ENCODE peak calls at places on chromosomes 16 and 17, in nine cellular contexts. One of them, this sample, is unnamed.

GRCh38 chr17:1037238-1037879 is 40.4 kb downstream of the TIMM22 start:
- DNase-seq in adrenal gland: no peak
- DNase-seq in nucleus accumbens: no peak
- DNase-seq in left cardiac atrium: no peak
- DNase-seq in T1000: no peak
- DNase-seq in amygdala: no peak
- DNase-seq in NCI-H1694: no peak
- DNase-seq in heart right ventricle: no peak
- DNase-seq in head of caudate nucleus: no peak
- DNase-seq in this sample: no peak

GRCh38 chr16:49468611-49469322 is 95.2 kb downstream of the C16orf78 start:
- DNase-seq in nucleus accumbens: no peak
- DNase-seq in amygdala: no peak
- DNase-seq in T1000: no peak
- DNase-seq in adrenal gland: peak; percentile 25
- DNase-seq in NCI-H1694: no peak
- DNase-seq in heart right ventricle: no peak
- DNase-seq in head of caudate nucleus: no peak
- DNase-seq in left cardiac atrium: no peak
- DNase-seq in this sample: no peak

GRCh38 chr17:72890711-72891110 is 201.8 kb downstream of the SLC39A11 start:
- DNase-seq in NCI-H1694: no peak
- DNase-seq in nucleus accumbens: no peak
- DNase-seq in T1000: no peak
- DNase-seq in head of caudate nucleus: no peak
- DNase-seq in adrenal gland: no peak
- DNase-seq in left cardiac atrium: no peak
- DNase-seq in amygdala: no peak
- DNase-seq in heart right ventricle: no peak
- DNase-seq in this sample: no peak

GRCh38 chr17:80870401-80870800 is 121.2 kb upstream of the CHMP6 start:
- DNase-seq in head of caudate nucleus: no peak
- DNase-seq in T1000: no peak
- DNase-seq in left cardiac atrium: no peak
- DNase-seq in NCI-H1694: no peak
- DNase-seq in adrenal gland: no peak
- DNase-seq in heart right ventricle: no peak
- DNase-seq in nucleus accumbens: no peak
- DNase-seq in amygdala: no peak
- DNase-seq in this sample: no peak

GRCh38 chr16:11636172-11636721 is 32.0 kb upstream of the SNN start:
- DNase-seq in T1000: no peak
- DNase-seq in heart right ventricle: no peak
- DNase-seq in nucleus accumbens: no peak
- DNase-seq in adrenal gland: no peak
- DNase-seq in head of caudate nucleus: no peak
- DNase-seq in NCI-H1694: no peak
- DNase-seq in left cardiac atrium: no peak
- DNase-seq in amygdala: no peak
- DNase-seq in this sample: no peak

GRCh38 chr17:34858941-34859562 is 102.2 kb downstream of the CCT6B start:
- DNase-seq in head of caudate nucleus: no peak
- DNase-seq in heart right ventricle: no peak
- DNase-seq in NCI-H1694: peak; percentile 63
- DNase-seq in nucleus accumbens: no peak
- DNase-seq in amygdala: no peak
- DNase-seq in T1000: no peak
- DNase-seq in adrenal gland: no peak
- DNase-seq in left cardiac atrium: no peak
- DNase-seq in this sample: no peak

GRCh38 chr17:61338000-61338864 is 61.4 kb upstream of the TBX2 start:
- DNase-seq in head of caudate nucleus: no peak
- DNase-seq in adrenal gland: no peak
- DNase-seq in heart right ventricle: no peak
- DNase-seq in left cardiac atrium: peak; percentile 48
- DNase-seq in amygdala: no peak
- DNase-seq in NCI-H1694: no peak
- DNase-seq in T1000: peak; percentile 93
- DNase-seq in nucleus accumbens: no peak
- DNase-seq in this sample: no peak

GRCh38 chr16:25151996-25152395 is 40.5 kb downstream of the LCMT1 start:
- DNase-seq in T1000: no peak
- DNase-seq in heart right ventricle: no peak
- DNase-seq in adrenal gland: no peak
- DNase-seq in head of caudate nucleus: no peak
- DNase-seq in NCI-H1694: no peak
- DNase-seq in left cardiac atrium: no peak
- DNase-seq in amygdala: no peak
- DNase-seq in nucleus accumbens: no peak
- DNase-seq in this sample: no peak

GRCh38 chr17:48052956-48053757 is 5.0 kb downstream of the NFE2L1 start:
- DNase-seq in amygdala: peak; percentile 26
- DNase-seq in T1000: peak; percentile 27
- DNase-seq in NCI-H1694: no peak
- DNase-seq in heart right ventricle: peak; percentile 91
- DNase-seq in head of caudate nucleus: no peak
- DNase-seq in adrenal gland: peak; percentile 96
- DNase-seq in left cardiac atrium: peak; percentile 85
- DNase-seq in nucleus accumbens: peak; percentile 21
- DNase-seq in this sample: peak; percentile 49

GRCh38 chr16:89330177-89330856 is 112.8 kb downstream of the ZNF778 start:
- DNase-seq in T1000: no peak
- DNase-seq in adrenal gland: no peak
- DNase-seq in head of caudate nucleus: no peak
- DNase-seq in nucleus accumbens: no peak
- DNase-seq in heart right ventricle: no peak
- DNase-seq in NCI-H1694: no peak
- DNase-seq in amygdala: no peak
- DNase-seq in left cardiac atrium: peak; percentile 49
- DNase-seq in this sample: no peak

GRCh38 chr16:88264641-88265285 is 118.0 kb upstream of the ZNF469 start:
- DNase-seq in adrenal gland: peak; percentile 98
- DNase-seq in T1000: peak; percentile 75
- DNase-seq in amygdala: no peak
- DNase-seq in heart right ventricle: peak; percentile 93
- DNase-seq in head of caudate nucleus: peak; percentile 43
- DNase-seq in NCI-H1694: no peak
- DNase-seq in left cardiac atrium: peak; percentile 98
- DNase-seq in nucleus accumbens: no peak
- DNase-seq in this sample: peak; percentile 46

GRCh38 chr16:89189358-89190025 is 10.8 kb downstream of the SLC22A31 start:
- DNase-seq in adrenal gland: no peak
- DNase-seq in nucleus accumbens: no peak
- DNase-seq in left cardiac atrium: peak; percentile 9
- DNase-seq in T1000: no peak
- DNase-seq in head of caudate nucleus: no peak
- DNase-seq in amygdala: no peak
- DNase-seq in heart right ventricle: no peak
- DNase-seq in NCI-H1694: no peak
- DNase-seq in this sample: no peak

GRCh38 chr16:50293041-50293783 is 26.9 kb downstream of the ADCY7 start:
- DNase-seq in amygdala: no peak
- DNase-seq in left cardiac atrium: peak; percentile 1
- DNase-seq in NCI-H1694: no peak
- DNase-seq in head of caudate nucleus: no peak
- DNase-seq in T1000: no peak
- DNase-seq in nucleus accumbens: no peak
- DNase-seq in heart right ventricle: no peak
- DNase-seq in adrenal gland: no peak
- DNase-seq in this sample: no peak

GRCh38 chr17:58060596-58061191 is 22.5 kb upstream of the DYNLL2 start:
- DNase-seq in heart right ventricle: peak; percentile 68
- DNase-seq in NCI-H1694: peak; percentile 79
- DNase-seq in adrenal gland: peak; percentile 82
- DNase-seq in amygdala: no peak
- DNase-seq in T1000: no peak
- DNase-seq in left cardiac atrium: peak; percentile 69
- DNase-seq in head of caudate nucleus: peak; percentile 68
- DNase-seq in nucleus accumbens: no peak
- DNase-seq in this sample: no peak

GRCh38 chr17:33944826-33945225 is 310.3 kb upstream of the CCL2 start:
- DNase-seq in NCI-H1694: no peak
- DNase-seq in amygdala: no peak
- DNase-seq in head of caudate nucleus: no peak
- DNase-seq in nucleus accumbens: no peak
- DNase-seq in left cardiac atrium: no peak
- DNase-seq in T1000: no peak
- DNase-seq in heart right ventricle: no peak
- DNase-seq in adrenal gland: no peak
- DNase-seq in this sample: no peak